ENCODE peak calls at places on chromosomes 5 and 9, in six cellular contexts. Z is adrenal gland, R is stomach, W is upper lobe of left lung, F is tibial artery, I is sigmoid colon. O is an unnamed sample.

GRCh38 chr5:139881145-139881733 is 85.6 kb downstream of the PSD2 start:
- DNase-seq in F (no peak), I (no peak), Z (no peak), R (no peak), W (no peak), O (no peak)

GRCh38 chr9:27532046-27532445 is 2.4 kb upstream of the MOB3B start:
- DNase-seq in I (no peak), F (no peak), R (no peak), Z (no peak), W (no peak), O (no peak)

GRCh38 chr9:98171176-98171925 is 21.1 kb downstream of the CORO2A start:
- DNase-seq in Z (no peak), F (no peak), R (no peak), W (no peak), I (peak; percentile 47), O (no peak)

GRCh38 chr5:140565024-140565779 is 574 bp downstream of the SLC35A4 start:
- DNase-seq in R (no peak), I (no peak), Z (no peak), W (no peak), F (no peak), O (no peak)

GRCh38 chr5:93915142-93915553 is 173.7 kb upstream of the POU5F2 start:
- DNase-seq in R (no peak), W (no peak), F (no peak), I (no peak), Z (no peak), O (no peak)

GRCh38 chr5:137072376-137073174 is 426.6 kb downstream of the SPOCK1 start:
- DNase-seq in R (no peak), I (no peak), F (no peak), W (no peak), Z (peak; percentile 39), O (peak; percentile 29)

GRCh38 chr5:135551593-135552447 is 16.1 kb upstream of the NEUROG1 start:
- DNase-seq in Z (peak; percentile 72), W (no peak), I (peak; percentile 76), F (peak; percentile 76), R (peak; percentile 78), O (peak; percentile 70)

GRCh38 chr5:21654-22233 is 70.2 kb upstream of the PLEKHG4B start:
- DNase-seq in I (no peak), F (no peak), R (no peak), Z (no peak), W (no peak), O (peak; percentile 34)

GRCh38 chr5:98865690-98866089 is 63.1 kb downstream of the CHD1 start:
- DNase-seq in Z (no peak), F (no peak), W (no peak), R (no peak), I (no peak), O (no peak)

GRCh38 chr9:93252781-93253530 is 69.0 kb downstream of the WNK2 start:
- DNase-seq in Z (no peak), W (no peak), F (peak; percentile 46), R (no peak), I (peak; percentile 54), O (no peak)

GRCh38 chr5:141834331-141834730 is 43.9 kb downstream of the PCDH1 start:
- DNase-seq in I (no peak), R (no peak), Z (no peak), F (no peak), W (no peak), O (no peak)

GRCh38 chr5:29113516-29113915 is 2075.1 kb upstream of the CDH9 start:
- DNase-seq in R (no peak), W (no peak), I (no peak), F (no peak), Z (no peak), O (no peak)

GRCh38 chr5:37996918-37997317 is 157.1 kb upstream of the GDNF start:
- DNase-seq in R (no peak), I (no peak), W (no peak), Z (no peak), F (no peak), O (no peak)

GRCh38 chr9:126965541-126966428 is 51.2 kb downstream of the RALGPS1 start:
- DNase-seq in I (peak; percentile 74), W (no peak), Z (peak; percentile 63), F (peak; percentile 73), R (peak; percentile 46), O (peak; percentile 24)

GRCh38 chr5:1063661-1064382 is 48.0 kb downstream of the SLC12A7 start:
- DNase-seq in Z (no peak), R (no peak), W (peak; percentile 78), I (no peak), F (no peak), O (no peak)

GRCh38 chr9:12818431-12819000 is 43.7 kb downstream of the LURAP1L start:
- DNase-seq in F (no peak), W (no peak), I (no peak), R (no peak), Z (peak; percentile 5), O (peak; percentile 15)

GRCh38 chr5:177302354-177303110 is 987 bp downstream of the RAB24 start:
- DNase-seq in I (peak; percentile 64), R (no peak), F (no peak), Z (no peak), W (no peak), O (no peak)

GRCh38 chr9:98569070-98569469 is 139.7 kb downstream of the GABBR2 start:
- DNase-seq in Z (no peak), R (no peak), W (no peak), F (no peak), I (no peak), O (no peak)

GRCh38 chr5:137822158-137822764 is 45.4 kb upstream of the MYOT start:
- DNase-seq in W (peak; percentile 11), F (no peak), R (peak; percentile 44), Z (peak; percentile 53), I (no peak), O (peak; percentile 4)

GRCh38 chr5:20020235-20020634 is 32.2 kb upstream of the CDH18 start:
- DNase-seq in F (no peak), Z (no peak), W (no peak), R (no peak), I (no peak), O (no peak)

GRCh38 chr5:133514456-133514855 is 97.9 kb downstream of the FSTL4 start:
- DNase-seq in R (no peak), I (no peak), F (no peak), W (no peak), Z (no peak), O (no peak)

GRCh38 chr9:592225-592624 is 249.3 kb upstream of the DMRT1 start:
- DNase-seq in Z (no peak), F (no peak), I (no peak), W (no peak), R (peak; percentile 63), O (no peak)

GRCh38 chr5:80963966-80964481 is 3.9 kb downstream of the RASGRF2 start:
- DNase-seq in Z (no peak), R (no peak), W (no peak), F (no peak), I (no peak), O (no peak)

GRCh38 chr5:81884871-81885270 is 87.0 kb upstream of the ATG10 start:
- DNase-seq in I (no peak), R (no peak), Z (no peak), W (no peak), F (no peak), O (no peak)

GRCh38 chr5:124126504-124127240 is 614.7 kb downstream of the CSNK1G3 start:
- DNase-seq in W (no peak), I (no peak), R (no peak), F (no peak), Z (no peak), O (no peak)

DNA sequence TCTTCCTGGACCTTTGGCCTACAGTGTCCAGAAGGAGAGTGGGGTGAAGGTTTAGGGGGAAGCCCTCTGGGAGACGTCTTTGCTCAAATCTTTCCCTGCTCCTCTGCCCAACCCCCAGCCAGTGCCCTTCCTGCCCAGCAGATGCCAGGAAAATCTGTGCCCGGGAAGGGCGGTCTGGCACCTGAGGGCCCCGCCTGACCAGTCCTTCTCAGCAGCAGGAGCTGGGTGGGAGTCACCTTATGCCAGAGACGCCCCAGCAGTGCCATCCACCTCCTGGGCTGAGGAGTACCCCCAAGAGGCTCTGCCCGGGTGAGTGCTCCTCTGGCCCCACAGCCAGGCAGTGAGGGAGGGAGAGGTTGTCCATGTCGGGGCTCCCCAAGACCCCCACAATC is 14.9 kb upstream of the CERCAM start:
- DNase-seq in F (no peak), R (no peak), W (no peak), Z (no peak), I (no peak), O (no peak)
- H3K4me3 ChIP-seq in F (no peak overlapping the region), R (no peak overlapping the region), W (no peak overlapping the region), Z (no peak overlapping the region), I (no peak overlapping the region), O (no peak overlapping the region)

GRCh38 chr5:56825222-56825824 is 10.0 kb downstream of the MAP3K1 start:
- DNase-seq in I (no peak), F (no peak), W (no peak), R (no peak), Z (no peak), O (no peak)
- H3K4me1 ChIP-seq in I (no peaks in the 10 kb centered on the region), F (peaks cover 4% of the 10 kb centered on the region), W (peaks cover 63% of the 10 kb centered on the region), R (peaks cover 42% of the 10 kb centered on the region), Z (peaks cover 8% of the 10 kb centered on the region), O (peaks cover 76% of the 10 kb centered on the region)

DNA sequence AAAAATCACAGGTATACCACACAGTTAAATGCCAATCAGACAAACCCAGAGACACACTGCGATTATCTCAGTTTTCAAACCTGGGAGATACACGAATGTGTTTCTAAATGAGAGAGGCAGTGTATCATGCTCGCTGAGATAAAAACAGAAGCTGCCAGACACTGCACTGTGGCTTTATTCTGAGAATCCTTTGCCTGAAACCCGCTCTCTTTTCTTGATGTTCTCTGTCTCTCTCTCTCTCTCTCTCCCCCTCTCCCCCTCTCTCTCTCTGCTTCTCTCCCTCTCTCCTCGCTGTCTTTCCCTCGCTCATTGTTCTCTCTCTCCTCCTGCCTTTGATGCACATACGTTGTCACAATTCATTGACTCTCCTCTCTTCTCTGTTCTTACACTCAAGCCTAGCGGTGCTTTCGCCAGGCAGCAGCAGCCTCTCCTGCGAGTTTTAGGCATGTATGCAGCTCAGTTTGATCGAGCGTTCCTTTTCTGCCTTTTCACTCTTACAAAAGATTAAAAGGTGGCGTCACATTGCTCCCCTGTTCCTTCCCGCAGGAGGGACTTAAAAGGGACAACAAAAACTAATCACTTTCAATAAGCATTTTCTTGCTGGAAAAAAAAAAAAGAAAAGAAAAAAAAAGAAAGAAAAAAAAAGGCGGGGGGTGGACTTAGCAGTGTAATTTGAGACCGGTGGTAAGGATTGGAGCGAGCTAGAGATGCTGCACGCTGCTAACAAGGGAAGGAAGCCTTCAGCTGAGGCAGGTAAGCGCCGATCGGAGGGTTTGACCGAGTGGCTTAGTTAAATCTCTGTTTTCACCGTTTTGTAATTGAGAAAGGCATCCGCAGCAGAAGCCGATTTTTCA is 717.9 kb upstream of the WWC1 start:
- DNase-seq in Z (peak; percentile 11), W (no peak), R (no peak), I (no peak), F (no peak), O (peak; percentile 57)
- H3K4me3 ChIP-seq in Z (no peak overlapping the region), W (no peak overlapping the region), R (peak overlapping the region; percentile 20), I (peak overlapping the region; percentile 41), F (no peak overlapping the region), O (peak overlapping the region; percentile 23)

GRCh38 chr5:39189297-39189955 is 29.9 kb downstream of the FYB1 start:
- DNase-seq in F (no peak), W (no peak), R (no peak), I (no peak), Z (no peak), O (peak; percentile 53)
- H3K4me1 ChIP-seq in F (no peaks in the 10 kb centered on the region), W (peaks cover 5% of the 10 kb centered on the region), R (peaks cover 7% of the 10 kb centered on the region), I (no peaks in the 10 kb centered on the region), Z (no peaks in the 10 kb centered on the region), O (peaks cover 24% of the 10 kb centered on the region)

GRCh38 chr9:131545786-131546335 is 538 bp downstream of the PRRT1B start:
- DNase-seq in F (no peak), Z (no peak), R (no peak), W (peak; percentile 77), I (no peak), O (no peak)
- H3K4me3 ChIP-seq in F (no peak overlapping the region), Z (no peak overlapping the region), R (peak overlapping the region; percentile 36), W (peak overlapping the region; percentile 43), I (peak overlapping the region; percentile 36), O (no peak overlapping the region)

O was measured in thyroid gland.